ENCODE peak calls at places on chromosomes 4 and X, in five cellular contexts. O is effector memory CD4-positive, alpha-beta T cell; C is adipocyte; K is PC-3; S is AG04450. R is an unnamed sample.

GRCh38 chr4:135243960-135244561 is 1042.5 kb upstream of the PABPC4L start:
- DNase-seq in O (no peak), C (no peak), K (no peak), S (peak; percentile 10), R (no peak)

GRCh38 chrX:30085571-30085970 is 129.8 kb upstream of the MAGEB2 start:
- DNase-seq in O (no peak), C (peak; percentile 20), K (no peak), S (no peak), R (no peak)

GRCh38 chr4:3302164-3302785 is 9.5 kb downstream of the RGS12 start:
- DNase-seq in O (peak; percentile 72), C (no peak), K (no peak), S (no peak), R (no peak)

GRCh38 chr4:29565256-29565655 is 1154.9 kb upstream of the PCDH7 start:
- DNase-seq in O (no peak), C (no peak), K (no peak), S (no peak), R (no peak)

GRCh38 chr4:2888826-2889225 is 45.2 kb downstream of the ADD1 start:
- DNase-seq in O (no peak), C (peak; percentile 37), K (no peak), S (no peak), R (no peak)

GRCh38 chr4:139600662-139601061 is 44.6 kb upstream of the SETD7 start:
- DNase-seq in O (no peak), C (no peak), K (no peak), S (no peak), R (no peak)

GRCh38 chrX:94492541-94492940 is 818.5 kb downstream of the FAM133A start:
- DNase-seq in O (no peak), C (no peak), K (no peak), S (no peak), R (peak; percentile 64)

GRCh38 chr4:138761638-138762205 is 253.9 kb upstream of the NOCT start:
- DNase-seq in O (no peak), C (no peak), K (no peak), S (no peak), R (no peak)

GRCh38 chr4:1205641-1206298 is 33.4 kb upstream of the SPON2 start:
- DNase-seq in O (no peak), C (no peak), K (no peak), S (no peak), R (peak; percentile 8)

GRCh38 chrX:42496239-42496638 is 281.7 kb downstream of the PPP1R2C start:
- DNase-seq in O (no peak), C (no peak), K (no peak), S (no peak), R (no peak)

GRCh38 chrX:66162331-66162822 is 1.7 kb upstream of the HEPH start:
- DNase-seq in O (no peak), C (no peak), K (no peak), S (no peak), R (no peak)

GRCh38 chr4:186551849-186552248 is 3.5 kb downstream of the MTNR1A start:
- DNase-seq in O (no peak), C (no peak), K (no peak), S (no peak), R (no peak)

GRCh38 chr4:186554890-186555827 is at the start of gene MTNR1A:
- DNase-seq in O (no peak), C (peak; percentile 15), K (no peak), S (no peak), R (peak; percentile 77)

GRCh38 chr4:186557061-186557460 is 1.7 kb upstream of the MTNR1A start:
- DNase-seq in O (no peak), C (no peak), K (peak; percentile 51), S (no peak), R (no peak)

GRCh38 chr4:186553717-186554116 is 1.6 kb downstream of the MTNR1A start:
- DNase-seq in O (no peak), C (no peak), K (no peak), S (no peak), R (peak; percentile 63)

GRCh38 chr4:186554485-186554884 is 882 bp downstream of the MTNR1A start:
- DNase-seq in O (no peak), C (peak; percentile 25), K (peak; percentile 46), S (no peak), R (peak; percentile 76)
- H3K4me3 ChIP-seq in O (no peak overlapping the region), C (peak overlapping the region; percentile 67), K (peak overlapping the region; percentile 58), S (no peak overlapping the region), R (peak overlapping the region; percentile 63)

DNA sequence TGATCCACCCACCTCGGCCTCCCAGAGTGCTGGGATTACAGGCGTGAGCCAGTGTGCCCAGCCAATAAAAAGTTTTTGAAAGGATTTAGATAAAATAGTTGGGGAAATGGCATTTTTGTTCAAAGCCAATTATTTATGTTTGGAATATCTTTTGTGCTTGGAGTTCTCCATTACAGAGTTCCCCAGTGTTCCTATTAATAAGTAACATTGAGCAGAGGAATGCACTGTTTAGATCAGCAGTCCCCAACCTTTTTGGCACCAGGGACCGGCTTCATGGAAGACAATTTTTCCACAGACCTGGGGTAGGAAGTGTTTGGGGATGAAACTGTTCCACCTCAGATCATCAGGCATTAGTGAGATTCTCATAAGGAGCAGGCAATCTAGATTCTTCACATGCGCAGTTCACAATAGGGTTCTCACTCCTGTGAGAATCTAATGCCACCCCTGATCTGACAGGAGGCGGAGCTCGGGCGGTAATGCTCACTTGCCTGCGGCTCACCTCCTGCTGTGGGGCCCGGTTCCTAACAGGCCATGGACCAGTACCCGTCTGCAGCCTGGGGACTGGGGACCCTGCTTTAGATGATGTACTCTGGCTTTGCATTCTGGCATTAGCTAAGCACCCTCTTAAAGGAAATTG is 8.3 kb downstream of the PKD2 start:
- DNase-seq in O (no peak), C (no peak), K (no peak), S (no peak), R (no peak)
- H3K4me3 ChIP-seq in O (no peak overlapping the region), C (no peak overlapping the region), K (no peak overlapping the region), S (no peak overlapping the region), R (no peak overlapping the region)

DNA sequence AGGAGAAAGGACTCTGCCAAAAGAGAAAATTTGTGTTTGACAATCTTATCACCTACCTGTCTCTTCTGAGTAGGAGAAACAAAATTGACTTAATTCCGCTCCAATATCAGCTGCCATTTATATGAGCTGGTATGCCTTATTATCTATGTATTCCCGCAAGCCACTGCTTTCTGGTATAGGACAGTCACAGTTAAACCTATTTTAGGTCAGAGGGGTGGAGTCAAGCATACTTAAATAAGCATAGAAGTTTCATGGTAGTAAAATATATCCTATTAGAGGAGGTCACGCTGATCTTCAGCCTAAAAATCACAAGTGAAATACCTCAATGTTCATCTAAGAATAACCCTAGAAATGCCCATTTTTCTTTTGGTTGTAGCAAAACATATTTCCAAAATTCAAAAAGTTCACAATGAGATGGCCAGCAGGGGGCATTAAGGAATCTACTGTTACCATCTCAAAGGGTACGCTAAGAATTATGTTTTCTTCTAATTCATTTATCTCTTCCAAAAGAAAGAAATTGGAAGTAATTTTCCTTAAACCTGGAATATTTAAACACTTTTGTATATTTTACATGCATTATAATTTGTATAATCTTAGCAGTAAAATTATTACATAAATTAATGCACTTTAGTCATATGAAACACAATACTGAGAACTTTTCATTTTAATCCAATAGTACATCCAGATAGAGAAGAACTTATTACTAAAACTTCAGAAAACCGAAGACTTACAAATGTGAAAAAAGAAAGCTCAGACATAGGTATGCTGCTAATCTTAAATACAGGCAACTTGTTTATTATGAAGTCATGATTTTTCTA is 10.5 kb downstream of the PPAT start:
- DNase-seq in O (peak; percentile 33), C (peak; percentile 83), K (peak; percentile 61), S (no peak), R (peak; percentile 56)
- H3K4me3 ChIP-seq in O (no peak overlapping the region), C (no peak overlapping the region), K (no peak overlapping the region), S (no peak overlapping the region), R (peak overlapping the region; percentile 34)

GRCh38 chrX:2689773-2690666 is 1.1 kb upstream of the CD99 start:
- DNase-seq in O (no peak), C (no peak), K (no peak), S (no peak), R (peak; percentile 58)
- H3K4me3 ChIP-seq in O (peak overlapping the region; percentile 94), C (peak overlapping the region; percentile 89), K (peak overlapping the region; percentile 93), S (peak overlapping the region; percentile 78), R (peak overlapping the region; percentile 87)

DNA sequence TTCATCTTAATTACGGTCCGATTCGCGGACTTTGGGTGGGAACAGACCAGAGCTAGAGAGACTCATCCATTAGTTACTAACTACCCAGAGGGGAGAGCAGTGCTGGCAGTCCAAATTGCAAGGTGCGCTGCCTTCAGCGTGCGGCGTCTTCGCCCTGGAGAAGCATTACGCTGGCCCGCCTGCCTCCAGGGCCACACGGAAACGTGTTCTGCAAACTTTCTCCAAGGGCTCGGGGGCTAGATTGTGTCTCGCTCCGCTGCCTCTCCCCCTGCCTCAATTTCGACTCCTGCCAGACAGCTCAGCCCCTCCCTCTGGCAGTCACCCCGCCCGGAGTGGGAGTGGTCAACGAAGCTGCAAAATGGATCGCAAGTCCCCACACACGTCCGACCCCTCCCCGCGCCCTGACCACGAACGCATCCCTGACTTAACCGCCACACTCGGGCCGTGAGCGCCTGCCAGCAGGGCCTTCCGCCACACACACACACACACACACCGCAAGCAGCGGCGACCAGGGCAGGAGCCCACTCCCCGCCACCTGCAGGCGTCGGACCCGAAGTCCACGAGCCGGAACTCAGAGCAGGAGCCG is 47.0 kb upstream of the NKAP start:
- DNase-seq in O (no peak), C (no peak), K (no peak), S (no peak), R (no peak)
- H3K4me3 ChIP-seq in O (peak overlapping the region; percentile 29), C (peak overlapping the region; percentile 11), K (peak overlapping the region; percentile 37), S (no peak overlapping the region), R (peak overlapping the region; percentile 56)